ENCODE peak calls at places on chromosomes 1 and 21, in seven cellular contexts. K, H, U, B, F, Y and N are unnamed samples.

GRCh38 chr1:209411491-209411929 is 172.0 kb upstream of the CAMK1G start:
- DNase-seq in F (no peak), B (no peak), K (no peak), H (no peak), U (no peak), Y (no peak), N (no peak)

GRCh38 chr1:25664800-25665199 is 48.2 kb downstream of the MAN1C1 start:
- DNase-seq in F (no peak), H (no peak), K (no peak), B (no peak), U (no peak), Y (no peak), N (no peak)

GRCh38 chr1:107648071-107648470 is 316.9 kb downstream of the VAV3 start:
- DNase-seq in U (no peak), F (no peak), K (no peak), Y (no peak), B (no peak), H (peak; percentile 81), N (no peak)

GRCh38 chr1:220962031-220962751 is 82.9 kb downstream of the HLX start:
- DNase-seq in B (peak; percentile 9), H (peak; percentile 92), K (no peak), Y (no peak), F (no peak), U (no peak), N (peak; percentile 27)

GRCh38 chr1:224054611-224055010 is 59.3 kb upstream of the FBXO28 start:
- DNase-seq in F (no peak), K (no peak), U (no peak), B (no peak), Y (no peak), H (no peak), N (no peak)

GRCh38 chr1:23177438-23178380 is 9.1 kb upstream of the LUZP1 start:
- DNase-seq in Y (peak; percentile 63), F (peak; percentile 66), B (peak; percentile 52), H (no peak), U (peak; percentile 91), K (peak; percentile 46), N (peak; percentile 52)

GRCh38 chr21:28308516-28308915 is 684.2 kb downstream of the LTN1 start:
- DNase-seq in U (no peak), F (no peak), B (no peak), Y (no peak), K (no peak), H (no peak), N (no peak)

GRCh38 chr21:33971492-33972013 is 55.9 kb upstream of the ATP5PO start:
- DNase-seq in K (no peak), U (no peak), F (no peak), Y (no peak), H (peak; percentile 76), B (no peak), N (no peak)

GRCh38 chr1:220527279-220528048 is 472 bp upstream of the MARK1 start:
- DNase-seq in K (no peak), F (peak; percentile 52), H (no peak), B (no peak), Y (peak; percentile 40), U (peak; percentile 61), N (peak; percentile 24)

GRCh38 chr1:64624859-64625258 is 120.0 kb upstream of the RAVER2 start:
- DNase-seq in B (no peak), U (no peak), K (no peak), Y (no peak), F (no peak), H (no peak), N (no peak)

GRCh38 chr1:160954158-160955104 is at the start of gene ITLN2:
- DNase-seq in H (peak; percentile 6), B (peak; percentile 43), F (no peak), U (no peak), Y (no peak), K (peak; percentile 16), N (no peak)

GRCh38 chr1:157178490-157178889 is 40.3 kb upstream of the ETV3 start:
- DNase-seq in Y (no peak), F (no peak), K (no peak), U (no peak), B (no peak), H (no peak), N (no peak)

GRCh38 chr21:38968887-38969543 is 163.3 kb downstream of the ETS2 start:
- DNase-seq in U (no peak), Y (no peak), K (no peak), H (no peak), B (no peak), F (no peak), N (no peak)

GRCh38 chr1:198893763-198894444 is 255.1 kb downstream of the PTPRC start:
- DNase-seq in B (no peak), Y (no peak), F (no peak), K (no peak), H (no peak), U (no peak), N (no peak)

GRCh38 chr1:164707868-164708331 is 148.9 kb downstream of the PBX1 start:
- DNase-seq in U (peak; percentile 58), F (no peak), H (peak; percentile 67), Y (no peak), B (peak; percentile 31), K (no peak), N (peak; percentile 60)

GRCh38 chr1:176998396-176998795 is 166.1 kb downstream of the ASTN1 start:
- DNase-seq in H (no peak), Y (peak; percentile 86), K (no peak), U (no peak), F (peak; percentile 53), B (no peak), N (no peak)

GRCh38 chr1:34762474-34763141 is 3.1 kb downstream of the GJB4 start:
- DNase-seq in F (no peak), H (no peak), Y (no peak), U (no peak), K (no peak), B (peak; percentile 44), N (no peak)